ENCODE peak calls at places on chromosomes 4 and X, in four cellular contexts. L is COR-L47, U is DMS 273 treated with DMSO at 0.1 percent for 48 hours, O is ELR. D is an unnamed sample.

GRCh38 chrX:150291014-150291413 is 72.1 kb upstream of the MAMLD1 start:
- DNase-seq in L (no peak), U (no peak), O (no peak), D (no peak)

GRCh38 chrX:363621-364375 is 22.9 kb downstream of the PPP2R3B start:
- DNase-seq in L (no peak), O (no peak), U (no peak), D (no peak)

GRCh38 chrX:21639775-21640174 is 18.4 kb downstream of the KLHL34 start:
- DNase-seq in U (no peak), O (no peak), L (no peak), D (no peak)

GRCh38 chr4:154507170-154507569 is 15.6 kb upstream of the DCHS2 start:
- DNase-seq in O (no peak), L (no peak), U (no peak), D (no peak)

GRCh38 chrX:12741416-12741815 is 49.8 kb upstream of the PRPS2 start:
- DNase-seq in L (no peak), U (no peak), O (no peak), D (peak; percentile 66)

GRCh38 chrX:129239371-129239770 is 283.9 kb downstream of the SMARCA1 start:
- DNase-seq in O (no peak), L (no peak), U (no peak), D (no peak)

GRCh38 chr4:42642136-42642797 is 14.6 kb downstream of the ATP8A1 start:
- DNase-seq in O (no peak), U (no peak), L (no peak), D (no peak)

GRCh38 chrX:154486052-154486395 is 391 bp downstream of the UBL4A start:
- DNase-seq in L (no peak), O (peak; percentile 43), U (no peak), D (no peak)

GRCh38 chr4:54093609-54094240 is 6.2 kb upstream of the GSX2 start:
- DNase-seq in L (no peak), O (no peak), U (no peak), D (no peak)

GRCh38 chr4:95095352-95095974 is 337.7 kb downstream of the BMPR1B start:
- DNase-seq in U (peak; percentile 33), O (peak; percentile 13), L (peak; percentile 35), D (no peak)

GRCh38 chr4:40749717-40750460 is at the start of gene NSUN7:
- DNase-seq in U (no peak), O (peak; percentile 16), L (peak; percentile 89), D (peak; percentile 75)

GRCh38 chrX:34619920-34620319 is 37.2 kb downstream of the TMEM47 start:
- DNase-seq in L (no peak), U (no peak), O (no peak), D (no peak)

GRCh38 chr4:106266201-106266600 is 49.8 kb downstream of the TBCK start:
- DNase-seq in U (no peak), O (peak; percentile 58), L (peak; percentile 12), D (no peak)

GRCh38 chrX:135477576-135477975 is 42.9 kb upstream of the INTS6L start:
- DNase-seq in U (peak; percentile 12), L (peak; percentile 64), O (peak; percentile 52), D (peak; percentile 66)

GRCh38 chr4:164467493-164467892 is 286.4 kb upstream of the SMIM31 start:
- DNase-seq in U (no peak), O (no peak), L (no peak), D (no peak)

GRCh38 chr4:5770051-5770450 is 59.0 kb downstream of the EVC start:
- DNase-seq in O (no peak), U (no peak), L (no peak), D (no peak)

GRCh38 chr4:46937493-46937892 is 28.4 kb upstream of the COX7B2 start:
- DNase-seq in O (no peak), U (no peak), L (peak; percentile 3), D (no peak)

GRCh38 chr4:107600456-107600855 is 119.6 kb downstream of the PAPSS1 start:
- DNase-seq in L (no peak), O (no peak), U (no peak), D (no peak)

GRCh38 chrX:2325076-2325784 is 175.5 kb downstream of the DHRSX start:
- DNase-seq in O (no peak), U (no peak), L (no peak), D (peak; percentile 5)

GRCh38 chr4:112185740-112186670 is 40.8 kb downstream of the FAM241A start:
- DNase-seq in U (no peak), L (no peak), O (no peak), D (no peak)

GRCh38 chr4:47703964-47704363 is 133.9 kb downstream of the CORIN start:
- DNase-seq in L (no peak), O (no peak), U (no peak), D (no peak)

GRCh38 chrX:48507246-48507645 is 1.5 kb upstream of the PORCN start:
- DNase-seq in L (no peak), O (no peak), U (no peak), D (no peak)

GRCh38 chrX:22057667-22058066 is 25.5 kb downstream of the PHEX start:
- DNase-seq in O (no peak), L (no peak), U (no peak), D (no peak)

GRCh38 chr4:30962949-30963348 is 242.8 kb downstream of the PCDH7 start:
- DNase-seq in U (no peak), L (no peak), O (no peak), D (no peak)

GRCh38 chrX:150212672-150213480 is 150.2 kb upstream of the MAMLD1 start:
- DNase-seq in O (no peak), U (no peak), L (no peak), D (peak; percentile 30)

GRCh38 chr4:119014658-119015057 is 121.0 kb upstream of the MYOZ2 start:
- DNase-seq in L (no peak), O (no peak), U (no peak), D (no peak)

GRCh38 chr4:100299019-100299418 is 108.8 kb upstream of the DDIT4L start:
- DNase-seq in O (peak; percentile 88), U (no peak), L (no peak), D (no peak)

GRCh38 chr4:72031868-72032619 is at the start of gene NPFFR2:
- DNase-seq in U (no peak), L (no peak), O (peak; percentile 57), D (no peak)

GRCh38 chrX:56794831-56795230 is 65.8 kb downstream of the NBDY start:
- DNase-seq in U (no peak), L (no peak), O (no peak), D (no peak)

GRCh38 chrX:13008189-13008533 is 33.3 kb downstream of the TMSB4X start:
- DNase-seq in O (no peak), U (no peak), L (no peak), D (no peak)

GRCh38 chr4:1792832-1793495 is at the start of gene FGFR3:
- DNase-seq in O (peak; percentile 42), U (no peak), L (no peak), D (peak; percentile 27)

GRCh38 chrX:38117485-38117884 is 103.2 kb downstream of the SRPX start:
- DNase-seq in L (no peak), U (peak; percentile 88), O (peak; percentile 15), D (no peak)

GRCh38 chr4:14783011-14783877 is 219.0 kb upstream of the CPEB2 start:
- DNase-seq in U (no peak), O (peak; percentile 87), L (no peak), D (no peak)

GRCh38 chrX:65706041-65706828 is 38.8 kb downstream of the MSN start:
- DNase-seq in U (no peak), O (peak; percentile 85), L (no peak), D (no peak)

D was measured in prostate gland.